ENCODE peak calls at places on chromosomes 1 and 21, in nine cellular contexts. One of them, this sample, is unnamed.

GRCh38 chr1:18861590-18861989 is 2.1 kb upstream of the TAS1R2 start:
- DNase-seq in stimulated activated CD8-positive, alpha-beta memory T cell treated with anti-CD3 and anti-CD28 coated beads, Interleukin-4, amount 100 ng/mL, for 4 hours: no peak
- DNase-seq in mesenchymal stem cell: no peak
- DNase-seq in HFF-Myc: no peak
- DNase-seq in BJ: no peak
- DNase-seq in NCI-H1417: no peak
- DNase-seq in activated CD4-positive, alpha-beta T cell treated with anti-CD3 and anti-CD28 coated beads for 24 hours: no peak
- DNase-seq in RPMI7951: no peak
- DNase-seq in cardiac muscle cell: no peak
- DNase-seq in this sample: no peak

GRCh38 chr1:63789856-63790605 is 16.2 kb downstream of the ROR1 start:
- DNase-seq in activated CD4-positive, alpha-beta T cell treated with anti-CD3 and anti-CD28 coated beads for 24 hours: no peak
- DNase-seq in HFF-Myc: no peak
- DNase-seq in cardiac muscle cell: no peak
- DNase-seq in NCI-H1417: no peak
- DNase-seq in stimulated activated CD8-positive, alpha-beta memory T cell treated with anti-CD3 and anti-CD28 coated beads, Interleukin-4, amount 100 ng/mL, for 4 hours: no peak
- DNase-seq in RPMI7951: no peak
- DNase-seq in BJ: no peak
- DNase-seq in mesenchymal stem cell: no peak
- DNase-seq in this sample: no peak

GRCh38 chr1:38727629-38728175 is 131.9 kb downstream of the RRAGC start:
- DNase-seq in NCI-H1417: no peak
- DNase-seq in activated CD4-positive, alpha-beta T cell treated with anti-CD3 and anti-CD28 coated beads for 24 hours: no peak
- DNase-seq in HFF-Myc: no peak
- DNase-seq in BJ: no peak
- DNase-seq in mesenchymal stem cell: no peak
- DNase-seq in RPMI7951: no peak
- DNase-seq in cardiac muscle cell: peak
- DNase-seq in stimulated activated CD8-positive, alpha-beta memory T cell treated with anti-CD3 and anti-CD28 coated beads, Interleukin-4, amount 100 ng/mL, for 4 hours: no peak
- DNase-seq in this sample: no peak

GRCh38 chr21:38679531-38679930 is 126.2 kb upstream of the ETS2 start:
- DNase-seq in BJ: peak
- DNase-seq in activated CD4-positive, alpha-beta T cell treated with anti-CD3 and anti-CD28 coated beads for 24 hours: no peak
- DNase-seq in stimulated activated CD8-positive, alpha-beta memory T cell treated with anti-CD3 and anti-CD28 coated beads, Interleukin-4, amount 100 ng/mL, for 4 hours: no peak
- DNase-seq in RPMI7951: peak
- DNase-seq in mesenchymal stem cell: peak
- DNase-seq in HFF-Myc: peak
- DNase-seq in NCI-H1417: no peak
- DNase-seq in cardiac muscle cell: no peak
- DNase-seq in this sample: peak

GRCh38 chr1:3009021-3009420 is 12.2 kb upstream of the ACTRT2 start:
- DNase-seq in stimulated activated CD8-positive, alpha-beta memory T cell treated with anti-CD3 and anti-CD28 coated beads, Interleukin-4, amount 100 ng/mL, for 4 hours: no peak
- DNase-seq in RPMI7951: no peak
- DNase-seq in mesenchymal stem cell: no peak
- DNase-seq in activated CD4-positive, alpha-beta T cell treated with anti-CD3 and anti-CD28 coated beads for 24 hours: no peak
- DNase-seq in NCI-H1417: no peak
- DNase-seq in HFF-Myc: no peak
- DNase-seq in BJ: no peak
- DNase-seq in cardiac muscle cell: no peak
- DNase-seq in this sample: no peak

GRCh38 chr21:44785620-44786344 is 15.8 kb downstream of the UBE2G2 start:
- DNase-seq in activated CD4-positive, alpha-beta T cell treated with anti-CD3 and anti-CD28 coated beads for 24 hours: no peak
- DNase-seq in cardiac muscle cell: peak
- DNase-seq in stimulated activated CD8-positive, alpha-beta memory T cell treated with anti-CD3 and anti-CD28 coated beads, Interleukin-4, amount 100 ng/mL, for 4 hours: no peak
- DNase-seq in BJ: no peak
- DNase-seq in HFF-Myc: no peak
- DNase-seq in mesenchymal stem cell: peak
- DNase-seq in NCI-H1417: peak
- DNase-seq in RPMI7951: peak
- DNase-seq in this sample: no peak

GRCh38 chr1:156146006-156146748 is 7.2 kb upstream of the SEMA4A start:
- DNase-seq in cardiac muscle cell: peak
- DNase-seq in stimulated activated CD8-positive, alpha-beta memory T cell treated with anti-CD3 and anti-CD28 coated beads, Interleukin-4, amount 100 ng/mL, for 4 hours: peak
- DNase-seq in RPMI7951: peak
- DNase-seq in NCI-H1417: peak
- DNase-seq in activated CD4-positive, alpha-beta T cell treated with anti-CD3 and anti-CD28 coated beads for 24 hours: no peak
- DNase-seq in mesenchymal stem cell: peak
- DNase-seq in BJ: peak
- DNase-seq in HFF-Myc: peak
- DNase-seq in this sample: peak

GRCh38 chr1:5901841-5902240 is 90.4 kb downstream of the NPHP4 start:
- DNase-seq in mesenchymal stem cell: no peak
- DNase-seq in NCI-H1417: no peak
- DNase-seq in RPMI7951: no peak
- DNase-seq in BJ: no peak
- DNase-seq in HFF-Myc: no peak
- DNase-seq in cardiac muscle cell: no peak
- DNase-seq in stimulated activated CD8-positive, alpha-beta memory T cell treated with anti-CD3 and anti-CD28 coated beads, Interleukin-4, amount 100 ng/mL, for 4 hours: no peak
- DNase-seq in activated CD4-positive, alpha-beta T cell treated with anti-CD3 and anti-CD28 coated beads for 24 hours: no peak
- DNase-seq in this sample: no peak

GRCh38 chr1:41274827-41275519 is 32.9 kb upstream of the SCMH1 start:
- DNase-seq in BJ: no peak
- DNase-seq in NCI-H1417: no peak
- DNase-seq in mesenchymal stem cell: no peak
- DNase-seq in HFF-Myc: no peak
- DNase-seq in RPMI7951: no peak
- DNase-seq in cardiac muscle cell: no peak
- DNase-seq in activated CD4-positive, alpha-beta T cell treated with anti-CD3 and anti-CD28 coated beads for 24 hours: no peak
- DNase-seq in stimulated activated CD8-positive, alpha-beta memory T cell treated with anti-CD3 and anti-CD28 coated beads, Interleukin-4, amount 100 ng/mL, for 4 hours: no peak
- DNase-seq in this sample: no peak

GRCh38 chr1:178993559-178993958 is 32.1 kb upstream of the FAM20B start:
- DNase-seq in cardiac muscle cell: no peak
- DNase-seq in activated CD4-positive, alpha-beta T cell treated with anti-CD3 and anti-CD28 coated beads for 24 hours: no peak
- DNase-seq in stimulated activated CD8-positive, alpha-beta memory T cell treated with anti-CD3 and anti-CD28 coated beads, Interleukin-4, amount 100 ng/mL, for 4 hours: no peak
- DNase-seq in NCI-H1417: no peak
- DNase-seq in HFF-Myc: no peak
- DNase-seq in RPMI7951: no peak
- DNase-seq in BJ: no peak
- DNase-seq in mesenchymal stem cell: no peak
- DNase-seq in this sample: no peak

GRCh38 chr1:198701250-198701649 is 62.4 kb downstream of the PTPRC start:
- DNase-seq in mesenchymal stem cell: peak
- DNase-seq in cardiac muscle cell: no peak
- DNase-seq in NCI-H1417: peak
- DNase-seq in activated CD4-positive, alpha-beta T cell treated with anti-CD3 and anti-CD28 coated beads for 24 hours: no peak
- DNase-seq in stimulated activated CD8-positive, alpha-beta memory T cell treated with anti-CD3 and anti-CD28 coated beads, Interleukin-4, amount 100 ng/mL, for 4 hours: no peak
- DNase-seq in HFF-Myc: no peak
- DNase-seq in RPMI7951: no peak
- DNase-seq in BJ: no peak
- DNase-seq in this sample: no peak

GRCh38 chr21:44702111-44702972 is 5.4 kb downstream of the KRTAP10-12 start:
- DNase-seq in NCI-H1417: no peak
- DNase-seq in BJ: no peak
- DNase-seq in mesenchymal stem cell: no peak
- DNase-seq in HFF-Myc: no peak
- DNase-seq in stimulated activated CD8-positive, alpha-beta memory T cell treated with anti-CD3 and anti-CD28 coated beads, Interleukin-4, amount 100 ng/mL, for 4 hours: no peak
- DNase-seq in RPMI7951: no peak
- DNase-seq in activated CD4-positive, alpha-beta T cell treated with anti-CD3 and anti-CD28 coated beads for 24 hours: no peak
- DNase-seq in cardiac muscle cell: no peak
- DNase-seq in this sample: no peak

GRCh38 chr1:49331066-49331852 is 554.6 kb upstream of the BEND5 start:
- DNase-seq in RPMI7951: no peak
- DNase-seq in HFF-Myc: no peak
- DNase-seq in NCI-H1417: no peak
- DNase-seq in activated CD4-positive, alpha-beta T cell treated with anti-CD3 and anti-CD28 coated beads for 24 hours: no peak
- DNase-seq in cardiac muscle cell: no peak
- DNase-seq in BJ: no peak
- DNase-seq in mesenchymal stem cell: no peak
- DNase-seq in stimulated activated CD8-positive, alpha-beta memory T cell treated with anti-CD3 and anti-CD28 coated beads, Interleukin-4, amount 100 ng/mL, for 4 hours: no peak
- DNase-seq in this sample: no peak

GRCh38 chr21:36699546-36700294 is 805 bp downstream of the SIM2 start:
- DNase-seq in NCI-H1417: no peak
- DNase-seq in BJ: no peak
- DNase-seq in mesenchymal stem cell: no peak
- DNase-seq in HFF-Myc: no peak
- DNase-seq in RPMI7951: peak
- DNase-seq in cardiac muscle cell: no peak
- DNase-seq in stimulated activated CD8-positive, alpha-beta memory T cell treated with anti-CD3 and anti-CD28 coated beads, Interleukin-4, amount 100 ng/mL, for 4 hours: no peak
- DNase-seq in activated CD4-positive, alpha-beta T cell treated with anti-CD3 and anti-CD28 coated beads for 24 hours: no peak
- DNase-seq in this sample: no peak

This sample was measured in myocyte.